ENCODE peak calls at places on chromosomes 1 and 21, in five cellular contexts. One of them, this sample, is unnamed.

GRCh38 chr1:207810606-207811295 is 58.9 kb downstream of the CD46 start:
- DNase-seq in heart right ventricle: no peak
- DNase-seq in posterior cingulate gyrus: no peak
- DNase-seq in nucleus accumbens: no peak
- DNase-seq in stimulated activated CD8-positive, alpha-beta memory T cell treated with anti-CD3 and anti-CD28 coated beads, Interleukin-15, amount 100 ng/mL, for 48 hours: no peak
- DNase-seq in this sample: peak

GRCh38 chr1:67629370-67630075 is 55.5 kb upstream of the GADD45A start:
- DNase-seq in heart right ventricle: no peak
- DNase-seq in posterior cingulate gyrus: no peak
- DNase-seq in nucleus accumbens: no peak
- DNase-seq in stimulated activated CD8-positive, alpha-beta memory T cell treated with anti-CD3 and anti-CD28 coated beads, Interleukin-15, amount 100 ng/mL, for 48 hours: no peak
- DNase-seq in this sample: no peak

GRCh38 chr21:44958471-44959191 is 18.8 kb downstream of the SLX9 start:
- DNase-seq in heart right ventricle: peak
- DNase-seq in posterior cingulate gyrus: peak
- DNase-seq in nucleus accumbens: no peak
- DNase-seq in stimulated activated CD8-positive, alpha-beta memory T cell treated with anti-CD3 and anti-CD28 coated beads, Interleukin-15, amount 100 ng/mL, for 48 hours: no peak
- DNase-seq in this sample: no peak

GRCh38 chr1:115506523-115507255 is 135.1 kb upstream of the VANGL1 start:
- DNase-seq in heart right ventricle: no peak
- DNase-seq in posterior cingulate gyrus: no peak
- DNase-seq in nucleus accumbens: no peak
- DNase-seq in stimulated activated CD8-positive, alpha-beta memory T cell treated with anti-CD3 and anti-CD28 coated beads, Interleukin-15, amount 100 ng/mL, for 48 hours: no peak
- DNase-seq in this sample: no peak

GRCh38 chr1:225950905-225951351 is 9.9 kb upstream of the LEFTY2 start:
- DNase-seq in heart right ventricle: no peak
- DNase-seq in posterior cingulate gyrus: peak
- DNase-seq in nucleus accumbens: no peak
- DNase-seq in stimulated activated CD8-positive, alpha-beta memory T cell treated with anti-CD3 and anti-CD28 coated beads, Interleukin-15, amount 100 ng/mL, for 48 hours: no peak
- DNase-seq in this sample: peak

GRCh38 chr1:62325696-62326095 is 6.5 kb upstream of the KANK4 start:
- DNase-seq in heart right ventricle: no peak
- DNase-seq in posterior cingulate gyrus: no peak
- DNase-seq in nucleus accumbens: no peak
- DNase-seq in stimulated activated CD8-positive, alpha-beta memory T cell treated with anti-CD3 and anti-CD28 coated beads, Interleukin-15, amount 100 ng/mL, for 48 hours: no peak
- DNase-seq in this sample: no peak

GRCh38 chr1:232074265-232074664 is 447.7 kb downstream of the DISC1 start:
- DNase-seq in heart right ventricle: no peak
- DNase-seq in posterior cingulate gyrus: no peak
- DNase-seq in nucleus accumbens: no peak
- DNase-seq in stimulated activated CD8-positive, alpha-beta memory T cell treated with anti-CD3 and anti-CD28 coated beads, Interleukin-15, amount 100 ng/mL, for 48 hours: no peak
- DNase-seq in this sample: no peak

GRCh38 chr1:88237026-88237425 is 447.0 kb upstream of the PKN2 start:
- DNase-seq in heart right ventricle: no peak
- DNase-seq in posterior cingulate gyrus: peak
- DNase-seq in nucleus accumbens: no peak
- DNase-seq in stimulated activated CD8-positive, alpha-beta memory T cell treated with anti-CD3 and anti-CD28 coated beads, Interleukin-15, amount 100 ng/mL, for 48 hours: no peak
- DNase-seq in this sample: no peak

GRCh38 chr1:35532497-35533226 is 24.5 kb downstream of the KIAA0319L start:
- DNase-seq in heart right ventricle: no peak
- DNase-seq in posterior cingulate gyrus: peak
- DNase-seq in nucleus accumbens: no peak
- DNase-seq in stimulated activated CD8-positive, alpha-beta memory T cell treated with anti-CD3 and anti-CD28 coated beads, Interleukin-15, amount 100 ng/mL, for 48 hours: no peak
- DNase-seq in this sample: no peak

GRCh38 chr1:214494706-214495105 is 56.7 kb downstream of the PTPN14 start:
- DNase-seq in heart right ventricle: no peak
- DNase-seq in posterior cingulate gyrus: no peak
- DNase-seq in nucleus accumbens: no peak
- DNase-seq in stimulated activated CD8-positive, alpha-beta memory T cell treated with anti-CD3 and anti-CD28 coated beads, Interleukin-15, amount 100 ng/mL, for 48 hours: no peak
- DNase-seq in this sample: no peak

GRCh38 chr1:200082329-200082728 is 54.8 kb downstream of the NR5A2 start:
- DNase-seq in heart right ventricle: no peak
- DNase-seq in posterior cingulate gyrus: no peak
- DNase-seq in nucleus accumbens: no peak
- DNase-seq in stimulated activated CD8-positive, alpha-beta memory T cell treated with anti-CD3 and anti-CD28 coated beads, Interleukin-15, amount 100 ng/mL, for 48 hours: no peak
- DNase-seq in this sample: no peak

GRCh38 chr1:227753999-227754764 is 18.9 kb downstream of the SNAP47 start:
- DNase-seq in heart right ventricle: peak
- DNase-seq in posterior cingulate gyrus: peak
- DNase-seq in nucleus accumbens: peak
- DNase-seq in stimulated activated CD8-positive, alpha-beta memory T cell treated with anti-CD3 and anti-CD28 coated beads, Interleukin-15, amount 100 ng/mL, for 48 hours: no peak
- DNase-seq in this sample: no peak

GRCh38 chr1:181424786-181425403 is 58.4 kb upstream of the CACNA1E start:
- DNase-seq in heart right ventricle: peak
- DNase-seq in posterior cingulate gyrus: peak
- DNase-seq in nucleus accumbens: peak
- DNase-seq in stimulated activated CD8-positive, alpha-beta memory T cell treated with anti-CD3 and anti-CD28 coated beads, Interleukin-15, amount 100 ng/mL, for 48 hours: peak
- DNase-seq in this sample: peak

GRCh38 chr1:5688479-5689077 is 303.6 kb downstream of the NPHP4 start:
- DNase-seq in heart right ventricle: no peak
- DNase-seq in posterior cingulate gyrus: peak
- DNase-seq in nucleus accumbens: no peak
- DNase-seq in stimulated activated CD8-positive, alpha-beta memory T cell treated with anti-CD3 and anti-CD28 coated beads, Interleukin-15, amount 100 ng/mL, for 48 hours: no peak
- DNase-seq in this sample: no peak

GRCh38 chr1:162721471-162721870 is 69.0 kb upstream of the HSD17B7 start:
- DNase-seq in heart right ventricle: no peak
- DNase-seq in posterior cingulate gyrus: no peak
- DNase-seq in nucleus accumbens: no peak
- DNase-seq in stimulated activated CD8-positive, alpha-beta memory T cell treated with anti-CD3 and anti-CD28 coated beads, Interleukin-15, amount 100 ng/mL, for 48 hours: no peak
- DNase-seq in this sample: no peak

GRCh38 chr1:225603538-225604354 is 49.2 kb downstream of the ENAH start:
- DNase-seq in heart right ventricle: no peak
- DNase-seq in posterior cingulate gyrus: no peak
- DNase-seq in nucleus accumbens: no peak
- DNase-seq in stimulated activated CD8-positive, alpha-beta memory T cell treated with anti-CD3 and anti-CD28 coated beads, Interleukin-15, amount 100 ng/mL, for 48 hours: no peak
- DNase-seq in this sample: no peak

GRCh38 chr21:43287111-43287973 is 118.5 kb downstream of the CRYAA start:
- DNase-seq in heart right ventricle: no peak
- DNase-seq in posterior cingulate gyrus: peak
- DNase-seq in nucleus accumbens: no peak
- DNase-seq in stimulated activated CD8-positive, alpha-beta memory T cell treated with anti-CD3 and anti-CD28 coated beads, Interleukin-15, amount 100 ng/mL, for 48 hours: no peak
- DNase-seq in this sample: no peak

GRCh38 chr1:168121314-168122029 is 15.3 kb downstream of the GPR161 start:
- DNase-seq in heart right ventricle: peak
- DNase-seq in posterior cingulate gyrus: no peak
- DNase-seq in nucleus accumbens: no peak
- DNase-seq in stimulated activated CD8-positive, alpha-beta memory T cell treated with anti-CD3 and anti-CD28 coated beads, Interleukin-15, amount 100 ng/mL, for 48 hours: no peak
- DNase-seq in this sample: no peak

GRCh38 chr1:50974618-50974935 is 4.5 kb downstream of the CDKN2C start:
- DNase-seq in heart right ventricle: no peak
- DNase-seq in posterior cingulate gyrus: no peak
- DNase-seq in nucleus accumbens: no peak
- DNase-seq in stimulated activated CD8-positive, alpha-beta memory T cell treated with anti-CD3 and anti-CD28 coated beads, Interleukin-15, amount 100 ng/mL, for 48 hours: no peak
- DNase-seq in this sample: no peak

GRCh38 chr1:113648478-113648877 is 110.8 kb downstream of the PHTF1 start:
- DNase-seq in heart right ventricle: no peak
- DNase-seq in posterior cingulate gyrus: no peak
- DNase-seq in nucleus accumbens: no peak
- DNase-seq in stimulated activated CD8-positive, alpha-beta memory T cell treated with anti-CD3 and anti-CD28 coated beads, Interleukin-15, amount 100 ng/mL, for 48 hours: no peak
- DNase-seq in this sample: no peak

GRCh38 chr1:223341111-223341510 is 22.9 kb downstream of the SUSD4 start:
- DNase-seq in heart right ventricle: peak
- DNase-seq in posterior cingulate gyrus: peak
- DNase-seq in nucleus accumbens: no peak
- DNase-seq in stimulated activated CD8-positive, alpha-beta memory T cell treated with anti-CD3 and anti-CD28 coated beads, Interleukin-15, amount 100 ng/mL, for 48 hours: no peak
- DNase-seq in this sample: no peak

GRCh38 chr1:156809281-156809680 is 7.4 kb downstream of the SH2D2A start:
- DNase-seq in heart right ventricle: no peak
- DNase-seq in posterior cingulate gyrus: peak
- DNase-seq in nucleus accumbens: no peak
- DNase-seq in stimulated activated CD8-positive, alpha-beta memory T cell treated with anti-CD3 and anti-CD28 coated beads, Interleukin-15, amount 100 ng/mL, for 48 hours: no peak
- DNase-seq in this sample: no peak

GRCh38 chr1:36511804-36512798 is 29.4 kb upstream of the CSF3R start:
- DNase-seq in heart right ventricle: no peak
- DNase-seq in posterior cingulate gyrus: no peak
- DNase-seq in nucleus accumbens: no peak
- DNase-seq in stimulated activated CD8-positive, alpha-beta memory T cell treated with anti-CD3 and anti-CD28 coated beads, Interleukin-15, amount 100 ng/mL, for 48 hours: no peak
- DNase-seq in this sample: peak

GRCh38 chr1:14137411-14138134 is 437.6 kb downstream of the PRDM2 start:
- DNase-seq in heart right ventricle: no peak
- DNase-seq in posterior cingulate gyrus: no peak
- DNase-seq in nucleus accumbens: no peak
- DNase-seq in stimulated activated CD8-positive, alpha-beta memory T cell treated with anti-CD3 and anti-CD28 coated beads, Interleukin-15, amount 100 ng/mL, for 48 hours: no peak
- DNase-seq in this sample: no peak

GRCh38 chr1:242081446-242081845 is 82.5 kb upstream of the MAP1LC3C start:
- DNase-seq in heart right ventricle: no peak
- DNase-seq in posterior cingulate gyrus: no peak
- DNase-seq in nucleus accumbens: no peak
- DNase-seq in stimulated activated CD8-positive, alpha-beta memory T cell treated with anti-CD3 and anti-CD28 coated beads, Interleukin-15, amount 100 ng/mL, for 48 hours: no peak
- DNase-seq in this sample: no peak

This sample was measured in endodermal cell.